ENCODE peak calls at places on chromosome 19, in seven cellular contexts. I is spleen, B is ovary, X is left ventricle myocardium inferior, E is stomach, W is GM12878, Y is psoas muscle. N is an unnamed sample.

GRCh38 chr19:23932878-23933277 is 18.2 kb downstream of the ZNF726 start:
- DNase-seq in I (no peak), W (no peak), B (no peak), E (no peak), Y (no peak), X (no peak), N (no peak)

GRCh38 chr19:32061304-32061703 is 284.1 kb upstream of the ZNF507 start:
- DNase-seq in X (no peak), I (no peak), W (no peak), B (no peak), E (no peak), Y (no peak), N (no peak)

GRCh38 chr19:6286676-6287075 is 6.9 kb upstream of the MLLT1 start:
- DNase-seq in X (no peak), W (no peak), I (peak), B (no peak), E (no peak), Y (no peak), N (no peak)

GRCh38 chr19:46862974-46863632 is 2.3 kb downstream of the ARHGAP35 start:
- DNase-seq in W (no peak), B (no peak), X (no peak), I (no peak), E (no peak), Y (no peak), N (no peak)

GRCh38 chr19:7418575-7418974 is 69.8 kb downstream of the ARHGEF18 start:
- DNase-seq in X (no peak), W (no peak), Y (no peak), I (no peak), E (no peak), B (no peak), N (no peak)

GRCh38 chr19:3516675-3517207 is 10.6 kb downstream of the FZR1 start:
- DNase-seq in E (peak), W (peak), Y (no peak), B (no peak), I (no peak), X (no peak), N (no peak)

GRCh38 chr19:6076675-6077463 is 33.4 kb downstream of the RFX2 start:
- DNase-seq in W (no peak), X (no peak), B (peak), Y (peak), I (no peak), E (no peak), N (no peak)

GRCh38 chr19:23762884-23763711 is 4.4 kb upstream of the ZNF681 start:
- DNase-seq in Y (peak), W (peak), I (peak), B (peak), X (peak), E (peak), N (peak)

GRCh38 chr19:44958090-44958489 is 2.9 kb downstream of the CLPTM1 start:
- DNase-seq in I (no peak), E (no peak), Y (no peak), X (no peak), W (no peak), B (no peak), N (no peak)

GRCh38 chr19:3606690-3607289 is at the start of gene TBXA2R:
- DNase-seq in E (peak), I (peak), B (peak), W (no peak), Y (peak), X (peak), N (peak)

GRCh38 chr19:46428278-46429141 is at the start of gene PNMA8C:
- DNase-seq in E (peak), W (no peak), Y (peak), X (peak), B (peak), I (peak), N (peak)

GRCh38 chr19:47020132-47020805 is 632 bp downstream of the NPAS1 start:
- DNase-seq in X (no peak), W (no peak), B (no peak), E (no peak), I (no peak), Y (no peak), N (no peak)

GRCh38 chr19:43765109-43765876 is 10.5 kb upstream of the SMG9 start:
- DNase-seq in W (peak), E (peak), I (peak), B (peak), X (no peak), Y (peak), N (no peak)
- H3K27ac ChIP-seq in W (peak), E (peak), I (peak), B (no peak), X (peak), Y (no peak), N (peak)

GRCh38 chr19:30361107-30361447 is 11.1 kb upstream of the ZNF536 start:
- DNase-seq in E (no peak), I (no peak), B (no peak), W (no peak), Y (no peak), X (no peak), N (no peak)
- H3K27ac ChIP-seq in E (no peak), I (peak), B (no peak), W (no peak), Y (no peak), X (no peak), N (no peak)

GRCh38 chr19:55158848-55159793 is 1.6 kb upstream of the TNNI3 start:
- DNase-seq in B (no peak), W (no peak), X (peak), E (no peak), Y (peak), I (no peak), N (no peak)

GRCh38 chr19:55160128-55160985 is 2.8 kb upstream of the TNNI3 start:
- DNase-seq in I (peak), W (peak), X (peak), E (peak), Y (peak), B (peak), N (peak)

GRCh38 chr19:55156202-55157063 is 1.1 kb downstream of the TNNI3 start:
- DNase-seq in X (peak), E (peak), I (no peak), B (no peak), W (no peak), Y (peak), N (peak)

GRCh38 chr19:55158423-55158822 is 891 bp upstream of the TNNI3 start:
- DNase-seq in B (no peak), E (no peak), I (no peak), W (no peak), X (no peak), Y (no peak), N (no peak)

DNA sequence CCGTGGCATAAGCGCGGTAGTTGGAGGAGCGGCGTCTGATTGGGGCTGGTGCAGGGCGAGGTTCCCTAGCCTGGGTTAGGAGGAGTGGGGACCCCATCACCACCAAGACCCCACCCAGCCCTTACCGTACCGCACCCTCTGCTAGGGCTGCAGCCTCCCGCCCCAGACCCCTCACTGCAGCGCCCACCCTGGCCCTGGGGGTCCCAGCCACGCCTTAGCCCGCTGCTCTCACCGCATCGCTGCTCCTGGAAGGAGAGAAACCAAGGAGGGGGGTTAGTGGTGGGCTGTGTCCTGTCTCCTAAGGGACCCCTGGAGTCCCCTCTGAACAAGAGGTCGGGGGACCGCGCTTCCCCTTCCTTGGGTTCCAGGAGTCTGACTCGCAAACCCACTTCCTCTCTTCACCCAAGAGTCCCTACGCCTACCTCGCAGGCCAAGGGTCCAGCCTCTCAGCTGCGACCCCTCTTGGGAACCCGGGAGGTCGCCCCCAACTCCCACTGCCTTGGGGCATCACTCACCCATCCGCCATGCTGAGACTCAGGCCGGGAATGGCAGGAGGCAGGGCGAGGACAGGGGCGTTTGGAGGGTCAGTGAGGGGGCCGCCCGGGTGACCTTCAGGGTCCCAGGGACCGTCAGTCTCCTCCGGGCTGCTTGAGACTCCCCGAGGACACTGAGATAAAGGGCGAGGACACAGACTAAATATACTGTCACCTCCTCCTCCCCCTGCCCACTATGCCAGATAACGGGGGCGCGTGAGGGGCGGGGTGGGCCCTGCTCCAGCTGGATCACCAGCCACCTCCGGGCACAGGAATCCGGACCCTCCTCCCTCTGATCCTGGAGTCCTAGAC is at the start of gene TNNI3:
- DNase-seq in W (no peak), X (peak), I (no peak), Y (no peak), E (no peak), B (no peak), N (no peak)
- H3K27ac ChIP-seq in W (no peak), X (peak), I (no peak), Y (peak), E (no peak), B (no peak), N (no peak)

GRCh38 chr19:33683881-33684549 is 62.3 kb downstream of the CHST8 start:
- DNase-seq in E (no peak), X (no peak), B (no peak), I (peak), W (no peak), Y (peak), N (no peak)
- H3K27ac ChIP-seq in E (no peak), X (no peak), B (no peak), I (no peak), W (no peak), Y (no peak), N (no peak)

GRCh38 chr19:39936622-39937021 is 2.2 kb upstream of the FCGBP start:
- DNase-seq in B (no peak), W (no peak), E (no peak), I (no peak), Y (no peak), X (no peak), N (no peak)
- H3K27ac ChIP-seq in B (no peak), W (no peak), E (peak), I (peak), Y (no peak), X (no peak), N (no peak)

GRCh38 chr19:1219786-1220451 is 14.3 kb downstream of the STK11 start:
- DNase-seq in X (no peak), Y (no peak), W (no peak), E (no peak), I (no peak), B (no peak), N (no peak)
- H3K27ac ChIP-seq in X (peak), Y (peak), W (no peak), E (no peak), I (no peak), B (no peak), N (no peak)

GRCh38 chr19:17322854-17323253 is 11.8 kb downstream of the ANO8 start:
- DNase-seq in I (no peak), B (no peak), E (no peak), Y (no peak), W (no peak), X (no peak), N (no peak)
- H3K27ac ChIP-seq in I (no peak), B (no peak), E (no peak), Y (no peak), W (no peak), X (no peak), N (no peak)

N was measured in lung.